ENCODE peak calls at places on chromosomes 12 and 14, in eight cellular contexts. Z, V, I, J, R, L, P and Y are unnamed samples.

GRCh38 chr12:100926669-100927248 is 132.2 kb downstream of the ANO4 start:
- DNase-seq in Z (peak), V (peak), I (peak), J (no peak), R (no peak), L (no peak), P (peak), Y (no peak)

GRCh38 chr12:80213246-80213645 is 113.9 kb downstream of the OTOGL start:
- DNase-seq in Z (no peak), V (no peak), I (no peak), J (no peak), R (no peak), L (no peak), P (no peak), Y (no peak)

GRCh38 chr14:67994561-67994960 is 175.0 kb downstream of the RAD51B start:
- DNase-seq in Z (no peak), V (no peak), I (no peak), J (no peak), R (no peak), L (no peak), P (no peak), Y (no peak)

GRCh38 chr12:51281202-51281924 is 11.1 kb upstream of the SMAGP start:
- DNase-seq in Z (no peak), V (peak), I (peak), J (no peak), R (no peak), L (no peak), P (no peak), Y (no peak)

GRCh38 chr12:56878010-56878339 is 56.2 kb downstream of the SDR9C7 start:
- DNase-seq in Z (no peak), V (peak), I (no peak), J (no peak), R (no peak), L (no peak), P (no peak), Y (no peak)

GRCh38 chr12:40446385-40446784 is 221.6 kb downstream of the LRRK2 start:
- DNase-seq in Z (no peak), V (peak), I (peak), J (no peak), R (peak), L (no peak), P (peak), Y (peak)

GRCh38 chr12:20487519-20487918 is 119.2 kb downstream of the PDE3A start:
- DNase-seq in Z (no peak), V (no peak), I (no peak), J (no peak), R (no peak), L (no peak), P (no peak), Y (no peak)

GRCh38 chr12:82099216-82099615 is 259.0 kb downstream of the CCDC59 start:
- DNase-seq in Z (no peak), V (no peak), I (no peak), J (no peak), R (no peak), L (no peak), P (no peak), Y (no peak)

GRCh38 chr12:98373982-98374381 is 141.4 kb upstream of the TMPO start:
- DNase-seq in Z (no peak), V (peak), I (no peak), J (no peak), R (no peak), L (no peak), P (peak), Y (no peak)

GRCh38 chr14:94640721-94641631 is 28.8 kb downstream of the SERPINA3 start:
- DNase-seq in Z (no peak), V (no peak), I (no peak), J (no peak), R (no peak), L (no peak), P (no peak), Y (no peak)

GRCh38 chr14:102225386-102225785 is 79.6 kb downstream of the MOK start:
- DNase-seq in Z (no peak), V (no peak), I (no peak), J (no peak), R (no peak), L (no peak), P (no peak), Y (no peak)

GRCh38 chr12:95215925-95216324 is 1.3 kb downstream of the FGD6 start:
- DNase-seq in Z (no peak), V (peak), I (peak), J (no peak), R (no peak), L (no peak), P (no peak), Y (peak)

GRCh38 chr14:68401320-68401719 is 391.5 kb downstream of the ZFP36L1 start:
- DNase-seq in Z (no peak), V (no peak), I (peak), J (no peak), R (no peak), L (no peak), P (no peak), Y (no peak)

GRCh38 chr12:30796508-30796780 is 41.7 kb upstream of the CAPRIN2 start:
- DNase-seq in Z (peak), V (peak), I (peak), J (no peak), R (no peak), L (no peak), P (peak), Y (no peak)

GRCh38 chr12:128012110-128012509 is 254.9 kb upstream of the TMEM132C start:
- DNase-seq in Z (no peak), V (no peak), I (no peak), J (no peak), R (no peak), L (no peak), P (no peak), Y (no peak)

GRCh38 chr12:121982950-121983349 is 38.7 kb upstream of the BCL7A start:
- DNase-seq in Z (no peak), V (no peak), I (no peak), J (no peak), R (no peak), L (no peak), P (no peak), Y (no peak)

GRCh38 chr12:80937391-80938238 is at the start of gene LIN7A:
- DNase-seq in Z (peak), V (peak), I (peak), J (no peak), R (peak), L (no peak), P (peak), Y (peak)

GRCh38 chr12:126156806-126157574 is 1091.8 kb downstream of the AACS start:
- DNase-seq in Z (no peak), V (no peak), I (no peak), J (no peak), R (no peak), L (no peak), P (peak), Y (no peak)

GRCh38 chr14:95043732-95044462 is 113.4 kb downstream of the DICER1 start:
- DNase-seq in Z (no peak), V (no peak), I (no peak), J (no peak), R (no peak), L (no peak), P (no peak), Y (no peak)

GRCh38 chr14:95530461-95531170 is 4.2 kb upstream of the GLRX5 start:
- DNase-seq in Z (no peak), V (no peak), I (no peak), J (no peak), R (no peak), L (no peak), P (no peak), Y (no peak)

GRCh38 chr12:116693259-116694227 is 44.3 kb downstream of the SPRING1 start:
- DNase-seq in Z (no peak), V (no peak), I (no peak), J (no peak), R (peak), L (no peak), P (peak), Y (no peak)

GRCh38 chr12:95836630-95837239 is 22.0 kb upstream of the SNRPF start:
- DNase-seq in Z (no peak), V (peak), I (peak), J (no peak), R (no peak), L (no peak), P (no peak), Y (no peak)

GRCh38 chr12:115670869-115671268 is 606.6 kb downstream of the MED13L start:
- DNase-seq in Z (no peak), V (no peak), I (no peak), J (no peak), R (no peak), L (no peak), P (no peak), Y (no peak)

GRCh38 chr14:96268426-96269358 is 12.7 kb downstream of the BDKRB1 start:
- DNase-seq in Z (peak), V (peak), I (peak), J (no peak), R (no peak), L (no peak), P (no peak), Y (no peak)

GRCh38 chr14:54974773-54975414 is 52.0 kb downstream of the WDHD1 start:
- DNase-seq in Z (no peak), V (no peak), I (no peak), J (no peak), R (no peak), L (no peak), P (no peak), Y (no peak)

GRCh38 chr12:32395031-32395430 is 4.3 kb upstream of the FGD4 start:
- DNase-seq in Z (no peak), V (no peak), I (no peak), J (no peak), R (no peak), L (no peak), P (no peak), Y (no peak)

GRCh38 chr12:95674631-95675030 is 115.9 kb downstream of the NTN4 start:
- DNase-seq in Z (peak), V (no peak), I (no peak), J (no peak), R (no peak), L (no peak), P (no peak), Y (no peak)

GRCh38 chr12:56677680-56678079 is 10.4 kb downstream of the PTGES3 start:
- DNase-seq in Z (no peak), V (no peak), I (no peak), J (no peak), R (peak), L (no peak), P (no peak), Y (peak)

GRCh38 chr12:121175383-121176119 is 34.4 kb upstream of the P2RX4 start:
- DNase-seq in Z (no peak), V (no peak), I (no peak), J (no peak), R (peak), L (no peak), P (no peak), Y (peak)

GRCh38 chr12:68118096-68118755 is 41.3 kb downstream of the IFNG start:
- DNase-seq in Z (no peak), V (no peak), I (no peak), J (no peak), R (no peak), L (no peak), P (no peak), Y (no peak)

GRCh38 chr12:68109001-68109400 is 50.5 kb downstream of the IFNG start:
- DNase-seq in Z (no peak), V (no peak), I (no peak), J (no peak), R (no peak), L (no peak), P (no peak), Y (no peak)

GRCh38 chr12:68109444-68110217 is 49.9 kb downstream of the IFNG start:
- DNase-seq in Z (no peak), V (no peak), I (no peak), J (no peak), R (no peak), L (no peak), P (no peak), Y (no peak)

GRCh38 chr12:68111995-68112394 is 47.5 kb downstream of the IFNG start:
- DNase-seq in Z (no peak), V (no peak), I (no peak), J (no peak), R (no peak), L (no peak), P (no peak), Y (no peak)

DNA sequence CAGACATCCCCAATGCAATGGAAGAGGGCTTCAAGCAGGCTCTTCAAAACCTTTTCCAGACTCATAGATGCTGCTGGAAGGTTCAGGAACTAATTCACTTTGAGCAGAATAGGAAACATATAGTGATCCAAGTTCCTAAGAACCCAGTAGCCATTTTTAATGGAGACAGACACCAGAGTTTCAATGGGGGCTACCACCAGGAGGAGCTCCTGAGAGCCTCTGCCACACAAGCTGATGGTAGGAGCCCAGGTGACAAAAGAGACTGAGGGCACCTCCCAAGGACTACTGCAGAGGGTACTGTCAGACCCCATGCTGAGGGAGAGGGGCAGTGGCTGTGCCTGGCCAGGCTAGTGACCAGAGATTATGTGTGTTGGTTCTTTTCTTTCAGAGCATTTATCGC is 45.9 kb downstream of the IFNG start:
- DNase-seq in Z (peak), V (peak), I (no peak), J (no peak), R (peak), L (no peak), P (peak), Y (no peak)
- TF ChIP-seq CTCF in Z (peak), V (no peak), I (no peak), J (no peak), R (peak), L (no peak), P (peak), Y (peak)

GRCh38 chr12:106178582-106178981 is 39.8 kb upstream of the NUAK1 start:
- DNase-seq in Z (no peak), V (no peak), I (no peak), J (no peak), R (no peak), L (no peak), P (peak), Y (no peak)
- TF ChIP-seq CTCF in Z (no peak), V (no peak), I (no peak), J (no peak), R (no peak), L (no peak), P (no peak), Y (no peak)

GRCh38 chr14:32513571-32514009 is 184.5 kb downstream of the AKAP6 start:
- DNase-seq in Z (no peak), V (no peak), I (peak), J (no peak), R (no peak), L (no peak), P (no peak), Y (no peak)
- TF ChIP-seq CTCF in Z (peak), V (peak), I (peak), J (peak), R (peak), L (peak), P (peak), Y (no peak)

GRCh38 chr12:2363836-2364565 is 311.2 kb downstream of the CACNA1C start:
- DNase-seq in Z (no peak), V (no peak), I (no peak), J (no peak), R (no peak), L (no peak), P (no peak), Y (no peak)
- TF ChIP-seq CTCF in Z (no peak), V (no peak), I (no peak), J (no peak), R (no peak), L (no peak), P (no peak), Y (no peak)

GRCh38 chr14:88385212-88386101 is at the start of gene SPATA7:
- DNase-seq in Z (peak), V (peak), I (peak), J (peak), R (peak), L (peak), P (peak), Y (peak)

GRCh38 chr14:88388741-88389282 is 3.4 kb downstream of the SPATA7 start:
- DNase-seq in Z (no peak), V (peak), I (no peak), J (no peak), R (no peak), L (no peak), P (no peak), Y (no peak)

GRCh38 chr14:88380405-88380804 is 5.1 kb upstream of the SPATA7 start:
- DNase-seq in Z (no peak), V (peak), I (peak), J (no peak), R (peak), L (no peak), P (no peak), Y (peak)

GRCh38 chr14:88386395-88386794 is 938 bp downstream of the SPATA7 start:
- DNase-seq in Z (no peak), V (no peak), I (no peak), J (no peak), R (no peak), L (no peak), P (no peak), Y (peak)

GRCh38 chr14:88384653-88385205 is 728 bp upstream of the SPATA7 start:
- DNase-seq in Z (no peak), V (no peak), I (no peak), J (no peak), R (no peak), L (no peak), P (peak), Y (peak)
- TF ChIP-seq CTCF in Z (no peak), V (no peak), I (no peak), J (no peak), R (no peak), L (no peak), P (no peak), Y (no peak)

DNA sequence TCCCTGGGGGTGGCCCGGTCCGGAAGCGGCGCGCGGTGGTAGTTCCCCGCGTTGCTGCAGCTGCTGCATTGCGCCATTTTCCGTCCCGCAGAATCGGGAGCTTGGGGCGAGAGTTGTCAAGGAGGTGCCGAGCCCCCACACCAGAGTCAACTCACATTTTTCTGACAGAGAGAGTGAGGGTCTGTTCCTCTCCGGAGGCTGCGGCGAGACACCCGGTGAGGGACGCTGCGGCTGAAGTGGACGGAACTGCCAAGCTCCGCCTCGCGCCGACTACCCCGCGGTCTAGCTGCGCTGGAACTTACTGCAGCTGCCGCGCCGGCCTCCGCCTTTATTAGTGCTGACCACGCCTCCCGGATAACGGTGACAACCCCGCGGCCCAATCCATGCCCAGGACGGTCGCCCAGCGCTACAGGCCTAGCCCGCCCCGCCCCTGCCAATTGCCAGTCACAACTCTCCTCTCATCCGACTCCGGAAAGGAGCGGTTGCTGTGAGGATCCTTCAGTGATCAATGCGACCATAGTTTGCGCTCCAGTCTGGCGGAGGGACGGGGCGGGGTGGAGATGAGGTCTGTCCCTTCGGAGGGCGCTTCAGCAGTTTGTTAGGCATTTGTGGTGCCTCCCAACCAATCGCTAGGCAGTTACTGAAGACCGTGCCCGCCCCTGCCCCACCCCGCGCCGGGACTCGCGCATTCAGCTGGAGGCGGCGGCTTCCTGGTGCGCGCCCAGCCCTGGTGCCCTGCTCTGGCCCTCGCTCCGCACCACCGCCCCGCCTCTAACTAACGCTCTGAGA is at the start of gene VAMP1:
- DNase-seq in Z (peak), V (peak), I (peak), J (peak), R (peak), L (peak), P (peak), Y (peak)
- TF ChIP-seq CTCF in Z (no peak), V (no peak), I (no peak), J (no peak), R (no peak), L (no peak), P (no peak), Y (no peak)

DNA sequence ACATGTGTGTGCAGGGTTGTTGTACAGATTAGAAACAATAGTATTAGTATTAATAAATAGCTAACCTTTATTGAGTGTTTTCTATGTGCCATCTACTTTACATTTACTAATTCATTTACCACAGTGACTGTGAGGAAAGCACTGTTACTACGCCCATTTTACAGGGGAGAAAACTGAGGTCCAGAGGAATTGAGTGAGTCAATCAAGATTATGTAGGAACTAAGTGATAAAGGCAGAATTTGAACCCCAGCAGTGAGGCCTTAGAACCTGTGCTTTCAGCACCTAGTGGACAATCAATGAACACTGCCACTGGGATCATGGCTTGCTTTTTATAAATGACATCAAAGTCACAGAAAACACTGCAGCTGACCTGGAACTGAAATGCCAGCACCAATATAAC is 28.2 kb downstream of the NT5DC3 start:
- DNase-seq in Z (no peak), V (no peak), I (no peak), J (no peak), R (no peak), L (no peak), P (no peak), Y (no peak)
- TF ChIP-seq CTCF in Z (no peak), V (no peak), I (no peak), J (no peak), R (no peak), L (no peak), P (no peak), Y (no peak)

GRCh38 chr12:94195483-94195882 is 47.1 kb downstream of the PLXNC1 start:
- DNase-seq in Z (no peak), V (no peak), I (no peak), J (no peak), R (no peak), L (no peak), P (no peak), Y (no peak)

GRCh38 chr12:94198872-94199271 is 50.5 kb downstream of the PLXNC1 start:
- DNase-seq in Z (no peak), V (no peak), I (no peak), J (no peak), R (no peak), L (no peak), P (peak), Y (no peak)

GRCh38 chr12:94200069-94200468 is 51.7 kb downstream of the PLXNC1 start:
- DNase-seq in Z (no peak), V (no peak), I (no peak), J (no peak), R (no peak), L (no peak), P (no peak), Y (no peak)

GRCh38 chr12:94200695-94201094 is 52.3 kb downstream of the PLXNC1 start:
- DNase-seq in Z (no peak), V (no peak), I (no peak), J (no peak), R (no peak), L (no peak), P (no peak), Y (no peak)

GRCh38 chr12:94198469-94198868 is 50.1 kb downstream of the PLXNC1 start:
- DNase-seq in Z (no peak), V (no peak), I (no peak), J (no peak), R (no peak), L (no peak), P (no peak), Y (no peak)
- TF ChIP-seq CTCF in Z (no peak), V (no peak), I (no peak), J (no peak), R (no peak), L (no peak), P (no peak), Y (no peak)

DNA sequence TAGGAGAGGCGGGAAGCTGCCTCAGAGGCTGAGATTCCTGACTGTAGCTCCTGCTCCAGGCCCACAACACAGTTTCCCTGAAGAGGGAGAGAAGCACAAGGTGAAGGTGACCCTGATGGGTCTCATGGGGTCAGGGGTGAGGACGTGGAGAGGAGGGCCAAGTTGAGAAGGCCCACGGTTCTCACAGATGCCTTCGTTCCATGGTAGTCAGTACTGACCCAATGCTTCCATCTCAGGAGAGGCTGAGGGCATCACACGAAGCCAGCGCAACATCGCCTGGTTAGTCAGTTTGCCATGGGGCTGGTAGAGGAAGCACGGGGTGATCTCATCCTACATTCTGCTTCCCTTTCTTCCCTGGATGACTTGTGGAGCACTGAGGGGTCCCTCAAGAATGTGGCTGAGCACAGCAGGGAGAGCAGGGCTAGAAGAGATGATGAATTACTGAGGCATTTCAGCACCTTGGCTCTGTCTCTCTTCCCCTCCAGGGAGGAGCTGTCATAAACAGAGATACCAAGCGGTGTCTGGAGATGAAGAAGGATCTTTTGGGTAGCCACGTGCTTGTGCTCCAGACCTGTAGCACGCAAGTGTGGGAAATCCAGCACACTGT is 51.9 kb downstream of the GALNT8 start:
- DNase-seq in Z (no peak), V (no peak), I (no peak), J (no peak), R (no peak), L (no peak), P (no peak), Y (no peak)
- TF ChIP-seq CTCF in Z (no peak), V (no peak), I (no peak), J (no peak), R (no peak), L (no peak), P (no peak), Y (no peak)